ENCODE peak calls at places on chromosomes 2 and 18, in eight cellular contexts. R, B, P, E, Z, Q, M and T are unnamed samples.

GRCh38 chr2:43937269-43937820 is 58.4 kb downstream of the LRPPRC start:
- DNase-seq in Q (peak; percentile 0), R (no peak), B (no peak), M (no peak), Z (no peak), E (no peak), P (no peak), T (no peak)

GRCh38 chr2:229815858-229816257 is 101.5 kb upstream of the DNER start:
- DNase-seq in P (no peak), M (no peak), E (no peak), Q (peak; percentile 59), R (peak; percentile 68), B (no peak), Z (no peak), T (no peak)

GRCh38 chr18:43606800-43607199 is 329.5 kb upstream of the SYT4 start:
- DNase-seq in Q (no peak), P (no peak), B (no peak), R (no peak), E (no peak), M (no peak), Z (no peak), T (no peak)

GRCh38 chr2:73426161-73426560 is 40.5 kb downstream of the ALMS1 start:
- DNase-seq in Q (no peak), E (no peak), B (no peak), P (no peak), M (no peak), R (no peak), Z (no peak), T (no peak)

GRCh38 chr2:109494351-109494750 is 119.4 kb downstream of the SEPTIN10 start:
- DNase-seq in E (no peak), B (no peak), M (no peak), Q (no peak), R (no peak), Z (no peak), P (no peak), T (no peak)

GRCh38 chr18:34153711-34154110 is 71.0 kb downstream of the NOL4 start:
- DNase-seq in R (peak; percentile 10), E (no peak), Q (peak; percentile 16), B (no peak), P (no peak), M (no peak), Z (no peak), T (no peak)

GRCh38 chr2:210503622-210504300 is 27.2 kb upstream of the LANCL1 start:
- DNase-seq in R (no peak), P (no peak), M (no peak), Q (no peak), B (no peak), Z (no peak), E (no peak), T (no peak)

GRCh38 chr2:122078451-122078850 is 323.0 kb downstream of the TSN start:
- DNase-seq in B (no peak), Z (no peak), M (no peak), Q (peak; percentile 19), P (no peak), E (no peak), R (no peak), T (no peak)

GRCh38 chr18:63342206-63342605 is 22.6 kb upstream of the BCL2 start:
- DNase-seq in E (no peak), P (no peak), Q (peak; percentile 28), Z (no peak), B (no peak), R (no peak), M (no peak), T (no peak)

GRCh38 chr2:50901510-50901909 is 130.4 kb downstream of the NRXN1 start:
- DNase-seq in Z (no peak), Q (no peak), B (no peak), P (no peak), E (no peak), M (no peak), R (no peak), T (no peak)
- H3K4me3 ChIP-seq in Z (no peak overlapping the region), Q (no peak overlapping the region), B (no peak overlapping the region), P (no peak overlapping the region), E (no peak overlapping the region), M (no peak overlapping the region), R (no peak overlapping the region), T (no peak overlapping the region)

GRCh38 chr2:100142393-100142792 is at the start of gene AFF3:
- DNase-seq in R (no peak), E (no peak), B (peak; percentile 42), P (no peak), Q (no peak), Z (no peak), M (no peak), T (no peak)

GRCh38 chr2:100141906-100142305 is 484 bp downstream of the AFF3 start:
- DNase-seq in P (no peak), R (no peak), E (no peak), Z (no peak), M (no peak), Q (no peak), B (no peak), T (no peak)

GRCh38 chr2:100137877-100138570 is 4.4 kb downstream of the AFF3 start:
- DNase-seq in Z (no peak), R (no peak), M (no peak), E (no peak), Q (no peak), P (no peak), B (no peak), T (no peak)

GRCh38 chr2:100139114-100139513 is 3.3 kb downstream of the AFF3 start:
- DNase-seq in Q (no peak), R (no peak), E (no peak), M (no peak), Z (no peak), P (no peak), B (no peak), T (no peak)

GRCh38 chr2:100140582-100140981 is 1.8 kb downstream of the AFF3 start:
- DNase-seq in M (no peak), E (no peak), Q (no peak), P (no peak), R (no peak), Z (no peak), B (no peak), T (no peak)
- H3K27ac ChIP-seq in M (no peak overlapping the region), E (no peak overlapping the region), Q (no peak overlapping the region), P (no peak overlapping the region), R (no peak overlapping the region), Z (no peak overlapping the region), B (no peak overlapping the region), T (no peak overlapping the region)

GRCh38 chr2:181786371-181787228 is 104.9 kb upstream of the ITPRID2 start:
- DNase-seq in P (no peak), M (no peak), B (no peak), Z (no peak), R (no peak), E (no peak), Q (no peak), T (no peak)

GRCh38 chr2:181784556-181784955 is 104.2 kb upstream of the NEUROD1 start:
- DNase-seq in B (no peak), E (no peak), Z (no peak), R (peak; percentile 77), M (no peak), Q (peak; percentile 68), P (no peak), T (no peak)

GRCh38 chr2:181787310-181788048 is 104.1 kb upstream of the ITPRID2 start:
- DNase-seq in Q (no peak), B (no peak), Z (no peak), E (no peak), M (no peak), R (peak; percentile 65), P (no peak), T (no peak)

GRCh38 chr2:181782630-181783029 is 102.3 kb upstream of the NEUROD1 start:
- DNase-seq in Q (no peak), E (no peak), R (no peak), M (no peak), P (no peak), B (no peak), Z (no peak), T (no peak)

DNA sequence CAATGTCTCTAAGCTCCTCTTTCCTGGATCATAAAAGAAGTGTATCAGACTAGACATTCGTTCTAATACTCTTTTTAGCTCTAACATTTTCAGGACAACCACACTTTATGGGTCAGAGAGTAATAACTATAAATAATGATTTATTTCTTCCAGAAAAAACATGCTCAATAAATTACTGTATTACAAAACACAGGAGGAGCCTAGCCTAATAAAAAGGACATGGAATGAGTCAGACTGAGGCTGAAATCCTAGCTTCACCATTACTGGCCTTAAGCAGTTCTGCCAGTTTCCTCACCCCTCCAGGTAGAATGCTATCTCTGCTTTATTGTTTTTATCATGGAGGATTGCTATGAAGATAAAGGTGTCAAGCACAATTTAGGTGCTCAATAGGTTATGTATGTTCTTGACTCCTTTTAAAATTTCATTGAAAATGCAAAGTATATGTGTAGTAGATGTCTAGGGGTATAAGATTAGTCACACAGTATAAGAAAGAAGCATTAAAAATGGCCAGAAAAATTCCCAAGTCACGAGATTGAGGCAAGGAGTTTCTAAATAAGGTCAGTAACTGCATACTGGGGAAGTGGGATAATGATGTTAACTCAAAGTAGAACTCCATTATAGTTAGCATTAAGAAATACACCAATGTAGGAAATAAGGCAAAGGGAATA is 105.5 kb upstream of the NEUROD1 start:
- DNase-seq in E (no peak), B (no peak), M (no peak), Q (peak; percentile 75), Z (no peak), P (no peak), R (peak; percentile 88), T (no peak)
- H3K4me3 ChIP-seq in E (no peak overlapping the region), B (no peak overlapping the region), M (no peak overlapping the region), Q (no peak overlapping the region), Z (no peak overlapping the region), P (no peak overlapping the region), R (no peak overlapping the region), T (no peak overlapping the region)

DNA sequence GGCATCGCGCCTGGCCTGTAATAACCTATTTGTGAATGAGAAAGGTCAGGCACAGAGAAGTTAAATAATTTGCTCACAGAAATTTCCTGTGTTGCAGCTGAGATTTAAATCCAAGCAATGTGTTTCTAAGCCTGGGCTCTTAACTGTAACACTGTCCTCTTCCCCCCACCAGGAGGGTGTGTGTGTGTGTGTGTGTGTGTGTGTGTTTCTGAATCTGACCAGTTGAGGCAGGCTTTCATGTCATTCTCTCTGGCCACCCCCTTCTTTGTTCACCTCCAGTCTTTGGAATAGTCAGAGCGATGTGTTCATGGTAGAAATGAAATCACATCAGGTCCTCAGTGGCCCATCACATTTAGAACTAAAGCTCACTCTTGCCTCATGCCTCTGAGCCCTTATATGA is 81.2 kb downstream of the NEDD4L start:
- DNase-seq in Z (no peak), Q (no peak), M (no peak), P (no peak), B (no peak), R (peak; percentile 13), E (no peak), T (no peak)
- H3K27ac ChIP-seq in Z (no peak overlapping the region), Q (no peak overlapping the region), M (no peak overlapping the region), P (no peak overlapping the region), B (no peak overlapping the region), R (no peak overlapping the region), E (no peak overlapping the region), T (no peak overlapping the region)

GRCh38 chr2:219434718-219435525 is at the start of gene SPEG:
- DNase-seq in Z (no peak), E (no peak), M (peak; percentile 92), P (no peak), Q (no peak), B (no peak), R (no peak), T (peak; percentile 70)
- H3K4me3 ChIP-seq in Z (no peak within 1 kb of the TSS), E (no peak within 1 kb of the TSS), M (peak within 1 kb of the TSS; percentile 70), P (peak within 1 kb of the TSS; percentile 33), Q (no peak within 1 kb of the TSS), B (no peak within 1 kb of the TSS), R (no peak within 1 kb of the TSS), T (no peak within 1 kb of the TSS)

GRCh38 chr2:33213244-33213643 is 263.2 kb upstream of the RASGRP3 start:
- DNase-seq in Z (no peak), Q (peak; percentile 50), M (no peak), B (no peak), P (no peak), R (no peak), E (no peak), T (no peak)
- H3K27ac ChIP-seq in Z (no peak overlapping the region), Q (peak overlapping the region; percentile 85), M (no peak overlapping the region), B (no peak overlapping the region), P (peak overlapping the region; percentile 36), R (no peak overlapping the region), E (no peak overlapping the region), T (no peak overlapping the region)